ENCODE peak calls at places on chromosomes 3 and 15, in five cellular contexts. G is Peyer's patch, Y is suprapubic skin, I is right lobe of liver, H is sigmoid colon. R is an unnamed sample.

GRCh38 chr3:58874248-58874741 is 175.5 kb downstream of the CFAP20DC start:
- DNase-seq in G (no peak), Y (no peak), I (no peak), H (no peak), R (no peak)

GRCh38 chr3:171791695-171792082 is 18.6 kb downstream of the PLD1 start:
- DNase-seq in G (no peak), Y (no peak), I (no peak), H (no peak), R (no peak)

GRCh38 chr15:91821458-91821857 is 32.0 kb upstream of the SLCO3A1 start:
- DNase-seq in G (no peak), Y (no peak), I (no peak), H (no peak), R (no peak)

GRCh38 chr3:187227658-187228258 is 30.5 kb downstream of the RTP1 start:
- DNase-seq in G (no peak), Y (no peak), I (no peak), H (no peak), R (no peak)

GRCh38 chr3:22175899-22176298 is 424.9 kb upstream of the ZNF385D start:
- DNase-seq in G (no peak), Y (no peak), I (no peak), H (no peak), R (no peak)

GRCh38 chr15:90667063-90667754 is 49.9 kb upstream of the BLM start:
- DNase-seq in G (peak; percentile 56), Y (no peak), I (no peak), H (no peak), R (no peak)

GRCh38 chr15:40937762-40938529 is 8.8 kb downstream of the DLL4 start:
- DNase-seq in G (no peak), Y (no peak), I (no peak), H (no peak), R (no peak)

GRCh38 chr3:44446929-44447328 is 30.5 kb downstream of the ZNF445 start:
- DNase-seq in G (no peak), Y (no peak), I (no peak), H (no peak), R (no peak)

GRCh38 chr3:30142946-30143345 is 463.5 kb upstream of the TGFBR2 start:
- DNase-seq in G (no peak), Y (no peak), I (no peak), H (no peak), R (no peak)

GRCh38 chr3:157618075-157618760 is 115.0 kb upstream of the VEPH1 start:
- DNase-seq in G (no peak), Y (no peak), I (no peak), H (no peak), R (no peak)

GRCh38 chr3:134317106-134317947 is 56.9 kb downstream of the AMOTL2 start:
- DNase-seq in G (no peak), Y (peak; percentile 67), I (no peak), H (no peak), R (no peak)

GRCh38 chr15:85706779-85707518 is 87.8 kb downstream of the KLHL25 start:
- DNase-seq in G (peak; percentile 71), Y (no peak), I (no peak), H (no peak), R (no peak)

GRCh38 chr15:66617137-66618090 is 51.6 kb upstream of the LCTL start:
- DNase-seq in G (peak; percentile 54), Y (no peak), I (peak; percentile 90), H (peak; percentile 89), R (no peak)

GRCh38 chr3:174439621-174440349 is 419.3 kb upstream of the NAALADL2 start:
- DNase-seq in G (no peak), Y (no peak), I (no peak), H (peak; percentile 72), R (no peak)

GRCh38 chr3:118884748-118885206 is 149.9 kb downstream of the IGSF11 start:
- DNase-seq in G (peak; percentile 85), Y (no peak), I (peak; percentile 79), H (no peak), R (no peak)

GRCh38 chr3:81684739-81685395 is 76.6 kb downstream of the GBE1 start:
- DNase-seq in G (no peak), Y (no peak), I (no peak), H (no peak), R (no peak)

GRCh38 chr3:119978554-119979208 is 115.6 kb downstream of the GSK3B start:
- DNase-seq in G (no peak), Y (no peak), I (no peak), H (no peak), R (no peak)

GRCh38 chr15:26132786-26133185 is 269.7 kb upstream of the ATP10A start:
- DNase-seq in G (no peak), Y (no peak), I (no peak), H (no peak), R (no peak)

GRCh38 chr3:12922299-12922698 is 80.9 kb upstream of the RPL32 start:
- DNase-seq in G (no peak), Y (no peak), I (no peak), H (no peak), R (no peak)

GRCh38 chr3:157390713-157391515 is 45.7 kb upstream of the PTX3 start:
- DNase-seq in G (no peak), Y (no peak), I (no peak), H (no peak), R (no peak)

GRCh38 chr3:46856576-46857471 is 6.4 kb downstream of the MYL3 start:
- DNase-seq in G (peak; percentile 33), Y (peak; percentile 59), I (peak; percentile 15), H (peak; percentile 46), R (no peak)

GRCh38 chr3:48244462-48244861 is 3.6 kb downstream of the ZNF589 start:
- DNase-seq in G (no peak), Y (no peak), I (no peak), H (no peak), R (no peak)

GRCh38 chr3:46903341-46904302 is 26.1 kb downstream of the PTH1R start:
- DNase-seq in G (no peak), Y (no peak), I (no peak), H (peak; percentile 61), R (no peak)

GRCh38 chr15:75109731-75110130 is 86.3 kb downstream of the PPCDC start:
- DNase-seq in G (no peak), Y (no peak), I (no peak), H (no peak), R (no peak)

GRCh38 chr15:101159096-101159935 is 92.5 kb downstream of the CHSY1 start:
- DNase-seq in G (no peak), Y (no peak), I (no peak), H (peak; percentile 38), R (no peak)

GRCh38 chr3:124213641-124214040 is 221.7 kb upstream of the ROPN1 start:
- DNase-seq in G (no peak), Y (no peak), I (no peak), H (no peak), R (no peak)

GRCh38 chr3:171936231-171936841 is 93.2 kb downstream of the TMEM212 start:
- DNase-seq in G (no peak), Y (no peak), I (no peak), H (no peak), R (no peak)

GRCh38 chr3:149325581-149325980 is 7.9 kb downstream of the TM4SF18 start:
- DNase-seq in G (no peak), Y (no peak), I (no peak), H (no peak), R (no peak)

GRCh38 chr3:184332370-184333090 is 4.9 kb upstream of the FAM131A start:
- DNase-seq in G (no peak), Y (no peak), I (no peak), H (no peak), R (no peak)

GRCh38 chr3:184334470-184335158 is 2.8 kb upstream of the FAM131A start:
- DNase-seq in G (no peak), Y (no peak), I (no peak), H (no peak), R (no peak)

GRCh38 chr3:184333700-184334099 is 3.7 kb upstream of the FAM131A start:
- DNase-seq in G (no peak), Y (no peak), I (no peak), H (no peak), R (no peak)

GRCh38 chr3:184335291-184335660 is 2.1 kb upstream of the FAM131A start:
- DNase-seq in G (no peak), Y (no peak), I (no peak), H (no peak), R (no peak)

DNA sequence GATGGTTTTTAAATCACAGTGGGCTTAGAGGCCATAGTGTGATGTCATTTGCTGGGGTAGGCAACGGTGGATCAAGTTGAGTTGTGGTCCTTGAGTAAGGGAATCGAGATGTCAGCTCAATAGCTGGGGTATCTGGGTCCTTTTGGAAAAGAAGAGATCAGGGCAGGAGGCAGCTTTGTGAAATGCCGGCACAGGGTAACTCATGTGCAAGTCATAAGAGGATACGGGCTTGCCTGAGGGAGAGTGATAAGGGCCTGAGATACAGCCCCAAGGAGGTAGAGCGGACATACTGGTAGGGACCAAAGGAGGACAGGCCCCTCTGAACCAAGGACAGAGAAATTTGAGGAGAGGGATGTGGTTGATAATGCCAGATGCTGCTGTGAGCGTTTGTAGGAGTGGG is 4.2 kb upstream of the FAM131A start:
- DNase-seq in G (no peak), Y (no peak), I (no peak), H (no peak), R (no peak)
- TF ChIP-seq POLR2A in G (no peak), Y (no peak), I (no peak), H (no peak), R (no peak)

DNA sequence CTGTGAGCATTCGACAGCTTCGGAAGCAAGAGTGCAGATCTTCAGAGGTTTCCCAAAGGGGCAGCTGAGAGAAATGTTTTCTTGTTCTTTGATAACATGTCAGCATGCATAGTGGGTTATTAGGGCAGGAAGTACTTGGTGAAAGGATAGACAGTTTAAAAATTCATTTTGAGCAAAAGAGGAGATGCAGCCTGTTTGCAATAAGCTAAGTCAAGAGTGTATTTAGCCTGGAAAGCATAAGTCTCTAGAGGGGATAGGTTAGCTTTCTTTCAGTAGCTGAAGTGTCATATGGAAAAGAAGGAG is 7.4 kb downstream of the SLC6A11 start:
- DNase-seq in G (no peak), Y (no peak), I (no peak), H (no peak), R (no peak)
- TF ChIP-seq POLR2A in G (no peak), Y (no peak), I (no peak), H (no peak), R (no peak)

DNA sequence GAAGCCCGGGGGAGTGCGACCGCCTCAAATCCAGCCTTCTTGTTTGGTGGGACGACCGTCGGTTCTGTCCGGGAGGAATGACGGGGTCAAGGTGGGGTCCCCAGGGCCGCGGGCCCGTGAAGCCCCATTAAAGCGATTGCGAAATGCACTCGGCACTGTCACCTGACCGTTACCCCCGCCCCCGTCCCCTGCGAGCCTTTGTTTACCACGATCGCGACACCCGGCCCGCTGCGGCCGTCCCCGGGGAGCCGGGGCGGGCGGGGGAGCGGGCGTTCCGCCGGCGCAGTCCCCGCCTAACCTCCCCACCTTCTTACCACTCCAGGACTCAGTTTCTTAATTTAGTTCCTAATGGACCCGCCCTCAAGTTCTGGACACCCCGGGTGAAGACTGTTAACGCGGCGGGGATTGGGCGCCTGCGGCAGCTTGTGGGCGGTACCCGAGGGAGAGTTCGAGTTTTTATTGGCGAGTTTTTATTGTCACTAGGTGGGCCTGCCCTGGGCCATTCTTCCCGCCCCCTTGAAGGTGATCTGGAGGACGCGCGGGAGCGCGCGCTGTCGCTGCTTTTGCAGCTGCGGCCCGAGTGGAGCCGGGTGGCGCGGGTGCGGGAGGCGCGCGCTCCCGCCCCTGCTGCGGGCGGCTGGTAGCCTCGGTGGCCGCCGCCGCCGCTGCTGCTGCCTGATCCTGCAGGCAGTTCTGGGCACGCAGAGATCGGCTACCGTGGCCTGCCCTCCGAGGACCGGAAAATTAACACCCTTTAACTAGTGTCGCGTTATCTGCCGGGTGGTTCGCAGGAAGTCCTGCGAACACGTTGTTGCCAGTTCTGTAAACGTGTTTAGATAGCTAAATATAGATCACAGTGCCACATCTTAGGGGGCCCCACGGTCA is 1.0 kb downstream of the KLHL24 start:
- DNase-seq in G (peak; percentile 98), Y (peak; percentile 97), I (peak; percentile 96), H (peak; percentile 98), R (peak; percentile 74)
- TF ChIP-seq POLR2A in G (peak; percentile 67), Y (peak; percentile 27), I (peak; percentile 73), H (peak; percentile 48), R (peak; percentile 52)

GRCh38 chr3:42025388-42026138 is 63.7 kb upstream of the ULK4 start:
- DNase-seq in G (peak; percentile 93), Y (peak; percentile 83), I (peak; percentile 78), H (peak; percentile 98), R (peak; percentile 38)
- TF ChIP-seq POLR2A in G (no peak), Y (no peak), I (no peak), H (no peak), R (no peak)

R was measured in esophagus squamous epithelium.